ENCODE peak calls at places on chromosomes 13 and 19, in ten cellular contexts. J, Q, X, C, H, B, Y, F, K and O are unnamed samples.

GRCh38 chr19:2274937-2275535 is 6.9 kb downstream of the PEAK3 start:
- DNase-seq in B (no peak), C (no peak), Y (peak), J (peak), X (no peak), H (peak), K (no peak), F (peak), Q (peak), O (peak)

GRCh38 chr13:79097201-79097600 is 308.9 kb downstream of the RBM26 start:
- DNase-seq in J (no peak), Q (no peak), K (no peak), X (no peak), Y (no peak), F (no peak), H (no peak), C (no peak), B (no peak), O (no peak)

GRCh38 chr19:18514800-18515682 is 6.8 kb downstream of the ELL start:
- DNase-seq in H (peak), J (peak), Y (peak), B (peak), F (no peak), X (no peak), Q (peak), K (no peak), C (no peak), O (peak)

GRCh38 chr19:11377237-11377636 is 2.8 kb downstream of the SWSAP1 start:
- DNase-seq in K (no peak), B (no peak), Q (peak), J (peak), X (no peak), F (peak), Y (peak), C (no peak), H (no peak), O (no peak)

GRCh38 chr19:12052571-12053169 is at the start of gene ZNF878:
- DNase-seq in B (peak), Y (peak), Q (no peak), K (no peak), X (no peak), F (peak), C (peak), H (peak), J (peak), O (peak)

GRCh38 chr19:292281-292884 is 1.2 kb upstream of the PLPP2 start:
- DNase-seq in Q (no peak), J (no peak), K (no peak), H (no peak), Y (no peak), C (no peak), B (no peak), X (no peak), F (no peak), O (no peak)

GRCh38 chr19:42655748-42656147 is 61.0 kb upstream of the CEACAM8 start:
- DNase-seq in X (no peak), F (peak), Y (no peak), J (no peak), Q (no peak), K (no peak), C (no peak), H (no peak), B (no peak), O (peak)

GRCh38 chr13:32846020-32846451 is 170.2 kb upstream of the KL start:
- DNase-seq in Q (no peak), B (no peak), H (no peak), C (no peak), F (no peak), K (no peak), Y (no peak), J (no peak), X (no peak), O (no peak)

GRCh38 chr19:57135797-57136196 is 9.2 kb downstream of the ZIM3 start:
- DNase-seq in C (no peak), Q (no peak), H (no peak), B (no peak), X (no peak), J (no peak), Y (no peak), F (no peak), K (no peak), O (no peak)

GRCh38 chr13:93727301-93728141 is 500.9 kb downstream of the GPC6 start:
- DNase-seq in B (no peak), X (no peak), Y (peak), Q (no peak), F (peak), K (no peak), H (no peak), J (no peak), C (no peak), O (no peak)

GRCh38 chr13:69970521-69970920 is 137.1 kb upstream of the ATXN8OS start:
- DNase-seq in X (no peak), H (no peak), K (no peak), Q (no peak), J (no peak), B (no peak), F (no peak), C (no peak), Y (no peak), O (no peak)

GRCh38 chr13:53017433-53017970 is 11.1 kb upstream of the OLFM4 start:
- DNase-seq in F (no peak), H (no peak), X (no peak), Y (no peak), J (no peak), C (no peak), Q (peak), B (no peak), K (no peak), O (no peak)

GRCh38 chr19:39246951-39247669 is 1.5 kb downstream of the IFNL4 start:
- DNase-seq in Q (no peak), X (no peak), J (peak), K (no peak), Y (no peak), F (no peak), C (no peak), H (no peak), B (no peak), O (no peak)

GRCh38 chr13:30158774-30159445 is 148.4 kb downstream of the KATNAL1 start:
- DNase-seq in K (no peak), C (no peak), B (no peak), X (no peak), F (peak), H (no peak), J (no peak), Q (no peak), Y (peak), O (no peak)

GRCh38 chr13:107765724-107766436 is 449.5 kb downstream of the LIG4 start:
- DNase-seq in H (no peak), C (no peak), B (no peak), Q (no peak), X (no peak), F (no peak), Y (no peak), J (no peak), K (no peak), O (no peak)

GRCh38 chr19:5036733-5037681 is 68.1 kb downstream of the KDM4B start:
- DNase-seq in J (peak), C (no peak), Y (peak), K (no peak), F (no peak), H (peak), B (no peak), Q (no peak), X (no peak), O (no peak)

GRCh38 chr13:99955747-99956472 is 15.7 kb downstream of the ZIC5 start:
- DNase-seq in X (no peak), Q (no peak), Y (no peak), K (no peak), B (no peak), F (peak), C (no peak), H (no peak), J (peak), O (no peak)

GRCh38 chr19:1523412-1524205 is at the start of gene PLK5:
- DNase-seq in X (no peak), H (no peak), B (no peak), F (no peak), K (no peak), C (no peak), Q (no peak), Y (no peak), J (no peak), O (no peak)

GRCh38 chr19:6967962-6968361 is 53.3 kb downstream of the MBD3L2B start:
- DNase-seq in J (no peak), K (no peak), X (no peak), H (no peak), C (no peak), B (no peak), F (no peak), Y (no peak), Q (no peak), O (no peak)